ENCODE peak calls at places on chromosome 6, in seven cellular contexts. One of them, this sample, is unnamed. For H3K4me1, the result is how much of the 10 kb centered on the place peaks cover.

GRCh38 chr6:15280023-15280422 is 34.2 kb downstream of the JARID2 start:
- DNase-seq in HCT116: no peak
- DNase-seq in tibial nerve: no peak
- DNase-seq in fibroblast of lung: peak
- DNase-seq in CD4-positive, CD25-positive, alpha-beta regulatory T cell: no peak
- DNase-seq in uterus: no peak
- DNase-seq in hepatocyte: no peak
- DNase-seq in this sample: no peak

GRCh38 chr6:52724406-52725121 is 38.7 kb downstream of the GSTA2 start:
- DNase-seq in HCT116: peak
- DNase-seq in tibial nerve: peak
- DNase-seq in fibroblast of lung: peak
- DNase-seq in CD4-positive, CD25-positive, alpha-beta regulatory T cell: peak
- DNase-seq in uterus: peak
- DNase-seq in hepatocyte: peak
- DNase-seq in this sample: peak

GRCh38 chr6:13422601-13423247 is 64.7 kb downstream of the GFOD1 start:
- DNase-seq in HCT116: no peak
- DNase-seq in tibial nerve: no peak
- DNase-seq in fibroblast of lung: no peak
- DNase-seq in CD4-positive, CD25-positive, alpha-beta regulatory T cell: no peak
- DNase-seq in uterus: no peak
- DNase-seq in hepatocyte: no peak
- DNase-seq in this sample: peak

GRCh38 chr6:152309648-152310047 is 327.5 kb downstream of the SYNE1 start:
- DNase-seq in HCT116: no peak
- DNase-seq in tibial nerve: no peak
- DNase-seq in fibroblast of lung: no peak
- DNase-seq in CD4-positive, CD25-positive, alpha-beta regulatory T cell: peak
- DNase-seq in uterus: no peak
- DNase-seq in hepatocyte: no peak
- DNase-seq in this sample: no peak

GRCh38 chr6:13194852-13195251 is 133.5 kb downstream of the TBC1D7 start:
- DNase-seq in HCT116: peak
- DNase-seq in tibial nerve: peak
- DNase-seq in fibroblast of lung: peak
- DNase-seq in CD4-positive, CD25-positive, alpha-beta regulatory T cell: no peak
- DNase-seq in uterus: peak
- DNase-seq in hepatocyte: peak
- DNase-seq in this sample: peak

GRCh38 chr6:150347845-150348244 is 21.0 kb upstream of the IYD start:
- DNase-seq in HCT116: no peak
- DNase-seq in tibial nerve: no peak
- DNase-seq in fibroblast of lung: no peak
- DNase-seq in CD4-positive, CD25-positive, alpha-beta regulatory T cell: no peak
- DNase-seq in uterus: no peak
- DNase-seq in hepatocyte: no peak
- DNase-seq in this sample: no peak

GRCh38 chr6:3351105-3351676 is 92.4 kb downstream of the PSMG4 start:
- DNase-seq in HCT116: no peak
- DNase-seq in tibial nerve: no peak
- DNase-seq in fibroblast of lung: no peak
- DNase-seq in CD4-positive, CD25-positive, alpha-beta regulatory T cell: no peak
- DNase-seq in uterus: no peak
- DNase-seq in hepatocyte: no peak
- DNase-seq in this sample: no peak

GRCh38 chr6:39416728-39417127 is 94.2 kb upstream of the KCNK16 start:
- DNase-seq in HCT116: no peak
- DNase-seq in tibial nerve: no peak
- DNase-seq in fibroblast of lung: no peak
- DNase-seq in CD4-positive, CD25-positive, alpha-beta regulatory T cell: no peak
- DNase-seq in uterus: no peak
- DNase-seq in hepatocyte: no peak
- DNase-seq in this sample: no peak

GRCh38 chr6:125584468-125584939 is 164.9 kb upstream of the HEY2 start:
- DNase-seq in HCT116: no peak
- DNase-seq in tibial nerve: no peak
- DNase-seq in fibroblast of lung: peak
- DNase-seq in CD4-positive, CD25-positive, alpha-beta regulatory T cell: no peak
- DNase-seq in uterus: no peak
- DNase-seq in hepatocyte: peak
- DNase-seq in this sample: peak

GRCh38 chr6:80638222-80639055 is 532.0 kb downstream of the BCKDHB start:
- DNase-seq in HCT116: peak
- DNase-seq in tibial nerve: peak
- DNase-seq in fibroblast of lung: peak
- DNase-seq in CD4-positive, CD25-positive, alpha-beta regulatory T cell: no peak
- DNase-seq in uterus: no peak
- DNase-seq in hepatocyte: peak
- DNase-seq in this sample: peak

GRCh38 chr6:18491303-18492090 is 104.3 kb downstream of the RNF144B start:
- DNase-seq in HCT116: no peak
- DNase-seq in tibial nerve: no peak
- DNase-seq in fibroblast of lung: no peak
- DNase-seq in CD4-positive, CD25-positive, alpha-beta regulatory T cell: no peak
- DNase-seq in uterus: no peak
- DNase-seq in hepatocyte: no peak
- DNase-seq in this sample: no peak

GRCh38 chr6:101626264-101626663 is 232.8 kb downstream of the GRIK2 start:
- DNase-seq in HCT116: no peak
- DNase-seq in tibial nerve: no peak
- DNase-seq in fibroblast of lung: no peak
- DNase-seq in CD4-positive, CD25-positive, alpha-beta regulatory T cell: no peak
- DNase-seq in uterus: no peak
- DNase-seq in hepatocyte: no peak
- DNase-seq in this sample: peak

GRCh38 chr6:1024587-1024986 is 287.3 kb upstream of the FOXQ1 start:
- DNase-seq in HCT116: no peak
- DNase-seq in tibial nerve: no peak
- DNase-seq in fibroblast of lung: peak
- DNase-seq in CD4-positive, CD25-positive, alpha-beta regulatory T cell: no peak
- DNase-seq in uterus: no peak
- DNase-seq in hepatocyte: peak
- DNase-seq in this sample: no peak

GRCh38 chr6:78530208-78530607 is 337.1 kb upstream of the IRAK1BP1 start:
- DNase-seq in HCT116: no peak
- DNase-seq in tibial nerve: no peak
- DNase-seq in fibroblast of lung: no peak
- DNase-seq in CD4-positive, CD25-positive, alpha-beta regulatory T cell: no peak
- DNase-seq in uterus: no peak
- DNase-seq in hepatocyte: no peak
- DNase-seq in this sample: peak

GRCh38 chr6:52540286-52540902 is 36.5 kb downstream of the TRAM2 start:
- DNase-seq in HCT116: no peak
- DNase-seq in tibial nerve: no peak
- DNase-seq in fibroblast of lung: no peak
- DNase-seq in CD4-positive, CD25-positive, alpha-beta regulatory T cell: no peak
- DNase-seq in uterus: no peak
- DNase-seq in hepatocyte: no peak
- DNase-seq in this sample: no peak

GRCh38 chr6:109434456-109434855 is 6.0 kb downstream of the PPIL6 start:
- DNase-seq in HCT116: no peak
- DNase-seq in tibial nerve: no peak
- DNase-seq in fibroblast of lung: peak
- DNase-seq in CD4-positive, CD25-positive, alpha-beta regulatory T cell: no peak
- DNase-seq in uterus: no peak
- DNase-seq in hepatocyte: no peak
- DNase-seq in this sample: no peak

GRCh38 chr6:141467041-141467440 is 665.7 kb upstream of the GJE1 start:
- DNase-seq in HCT116: no peak
- DNase-seq in tibial nerve: no peak
- DNase-seq in fibroblast of lung: no peak
- DNase-seq in CD4-positive, CD25-positive, alpha-beta regulatory T cell: no peak
- DNase-seq in uterus: no peak
- DNase-seq in hepatocyte: no peak
- DNase-seq in this sample: no peak

DNA sequence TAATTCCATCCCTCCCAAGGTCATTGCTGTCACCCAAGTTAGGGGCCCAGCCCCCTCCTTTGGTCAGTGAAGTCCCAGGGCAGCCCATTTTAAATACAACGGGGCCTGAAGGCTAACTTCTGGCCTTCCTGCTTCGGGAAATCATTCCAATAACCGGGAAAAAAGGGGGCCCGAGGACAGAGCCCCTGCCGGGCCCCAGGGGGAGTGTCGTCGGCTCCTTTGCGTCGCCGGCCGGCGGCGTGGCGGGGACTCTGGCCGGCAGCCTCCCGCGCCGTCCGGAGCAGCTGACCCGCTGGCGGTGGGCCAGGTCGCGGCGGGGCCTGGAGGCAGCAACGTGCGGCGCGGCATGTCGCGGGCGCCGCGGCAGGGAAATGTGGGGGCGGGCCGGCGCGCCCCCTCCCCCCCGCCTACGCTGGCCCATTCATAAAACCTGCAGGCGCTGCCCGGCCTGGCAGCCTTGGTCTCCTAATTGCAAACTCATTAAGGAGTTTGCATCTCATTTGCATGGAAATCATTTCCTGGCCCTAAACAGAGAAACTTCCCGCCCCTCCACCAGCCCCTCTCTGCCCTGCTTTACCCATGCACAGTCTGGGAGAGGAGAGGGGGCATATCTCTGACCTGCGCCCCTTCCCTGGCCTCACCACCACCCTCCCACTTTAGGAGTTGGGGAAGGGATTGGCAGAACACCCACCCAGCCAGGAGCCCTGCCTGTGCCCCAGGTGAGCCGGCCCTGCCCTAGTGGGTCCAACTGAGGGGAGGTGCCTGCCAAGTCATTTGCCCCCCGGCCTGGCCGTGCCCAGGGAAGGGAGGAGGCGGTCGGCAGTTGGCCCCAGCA is 50.7 kb downstream of the MRPL14 start:
- DNase-seq in HCT116: no peak
- DNase-seq in tibial nerve: no peak
- DNase-seq in fibroblast of lung: no peak
- DNase-seq in CD4-positive, CD25-positive, alpha-beta regulatory T cell: no peak
- DNase-seq in uterus: peak
- DNase-seq in hepatocyte: peak
- DNase-seq in this sample: peak
- H3K4me1 ChIP-seq in HCT116: under half
- H3K4me1 ChIP-seq in tibial nerve: under half
- H3K4me1 ChIP-seq in fibroblast of lung: under half
- H3K4me1 ChIP-seq in CD4-positive, CD25-positive, alpha-beta regulatory T cell: under half
- H3K4me1 ChIP-seq in uterus: under half
- H3K4me1 ChIP-seq in hepatocyte: under half
- H3K4me1 ChIP-seq in this sample: under half

GRCh38 chr6:161001421-161001820 is 9.9 kb downstream of the MAP3K4 start:
- DNase-seq in HCT116: no peak
- DNase-seq in tibial nerve: peak
- DNase-seq in fibroblast of lung: no peak
- DNase-seq in CD4-positive, CD25-positive, alpha-beta regulatory T cell: no peak
- DNase-seq in uterus: no peak
- DNase-seq in hepatocyte: no peak
- DNase-seq in this sample: no peak

GRCh38 chr6:161000632-161001031 is 9.1 kb downstream of the MAP3K4 start:
- DNase-seq in HCT116: no peak
- DNase-seq in tibial nerve: no peak
- DNase-seq in fibroblast of lung: no peak
- DNase-seq in CD4-positive, CD25-positive, alpha-beta regulatory T cell: no peak
- DNase-seq in uterus: no peak
- DNase-seq in hepatocyte: no peak
- DNase-seq in this sample: no peak

GRCh38 chr6:160996316-160996715 is 4.7 kb downstream of the MAP3K4 start:
- DNase-seq in HCT116: no peak
- DNase-seq in tibial nerve: no peak
- DNase-seq in fibroblast of lung: no peak
- DNase-seq in CD4-positive, CD25-positive, alpha-beta regulatory T cell: no peak
- DNase-seq in uterus: no peak
- DNase-seq in hepatocyte: no peak
- DNase-seq in this sample: no peak

GRCh38 chr6:160998217-160998616 is 6.6 kb downstream of the MAP3K4 start:
- DNase-seq in HCT116: no peak
- DNase-seq in tibial nerve: no peak
- DNase-seq in fibroblast of lung: no peak
- DNase-seq in CD4-positive, CD25-positive, alpha-beta regulatory T cell: no peak
- DNase-seq in uterus: no peak
- DNase-seq in hepatocyte: no peak
- DNase-seq in this sample: no peak

GRCh38 chr6:160999508-160999907 is 7.9 kb downstream of the MAP3K4 start:
- DNase-seq in HCT116: no peak
- DNase-seq in tibial nerve: no peak
- DNase-seq in fibroblast of lung: no peak
- DNase-seq in CD4-positive, CD25-positive, alpha-beta regulatory T cell: no peak
- DNase-seq in uterus: no peak
- DNase-seq in hepatocyte: no peak
- DNase-seq in this sample: no peak
- H3K4me1 ChIP-seq in HCT116: under half
- H3K4me1 ChIP-seq in tibial nerve: under half
- H3K4me1 ChIP-seq in fibroblast of lung: under half
- H3K4me1 ChIP-seq in CD4-positive, CD25-positive, alpha-beta regulatory T cell: under half
- H3K4me1 ChIP-seq in uterus: under half
- H3K4me1 ChIP-seq in hepatocyte: under half
- H3K4me1 ChIP-seq in this sample: under half

DNA sequence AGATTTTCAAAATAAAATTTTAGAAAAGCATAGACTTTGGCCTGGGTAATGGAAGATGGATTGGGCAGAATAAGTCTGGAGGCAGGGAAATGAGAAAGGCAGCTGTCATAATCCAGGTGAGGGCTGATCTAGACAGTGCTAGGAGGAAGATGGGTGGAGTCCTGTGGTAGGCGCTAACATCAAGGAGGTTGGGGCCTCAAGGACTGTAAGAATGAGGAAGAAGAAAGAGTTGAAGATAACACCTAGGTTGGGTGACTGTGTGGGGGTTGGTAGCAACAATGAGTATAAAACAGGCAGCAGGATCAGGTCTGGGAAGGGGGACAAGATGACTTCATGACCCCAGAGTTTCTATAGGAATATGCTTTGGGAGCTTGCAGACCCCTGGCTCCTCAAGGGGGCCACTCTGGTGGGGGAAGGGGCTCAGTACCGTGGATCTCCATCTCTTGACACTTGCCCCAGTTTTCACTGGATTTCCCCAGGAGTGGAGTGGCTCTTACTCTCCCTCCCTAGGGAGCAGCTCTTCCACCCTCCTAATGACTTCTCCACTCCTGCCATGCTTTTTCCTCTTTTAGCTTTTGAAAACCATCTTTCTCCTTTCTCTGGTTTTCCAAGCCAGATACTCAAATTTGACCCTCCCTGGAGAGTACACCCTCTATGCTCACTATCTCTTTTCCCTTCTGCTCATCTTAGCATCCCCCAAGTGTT is 14.8 kb downstream of the TRIM31 start:
- DNase-seq in HCT116: no peak
- DNase-seq in tibial nerve: no peak
- DNase-seq in fibroblast of lung: no peak
- DNase-seq in CD4-positive, CD25-positive, alpha-beta regulatory T cell: no peak
- DNase-seq in uterus: no peak
- DNase-seq in hepatocyte: peak
- DNase-seq in this sample: no peak
- H3K4me1 ChIP-seq in HCT116: under half
- H3K4me1 ChIP-seq in tibial nerve: under half
- H3K4me1 ChIP-seq in fibroblast of lung: under half
- H3K4me1 ChIP-seq in CD4-positive, CD25-positive, alpha-beta regulatory T cell: under half
- H3K4me1 ChIP-seq in uterus: under half
- H3K4me1 ChIP-seq in hepatocyte: under half
- H3K4me1 ChIP-seq in this sample: under half

DNA sequence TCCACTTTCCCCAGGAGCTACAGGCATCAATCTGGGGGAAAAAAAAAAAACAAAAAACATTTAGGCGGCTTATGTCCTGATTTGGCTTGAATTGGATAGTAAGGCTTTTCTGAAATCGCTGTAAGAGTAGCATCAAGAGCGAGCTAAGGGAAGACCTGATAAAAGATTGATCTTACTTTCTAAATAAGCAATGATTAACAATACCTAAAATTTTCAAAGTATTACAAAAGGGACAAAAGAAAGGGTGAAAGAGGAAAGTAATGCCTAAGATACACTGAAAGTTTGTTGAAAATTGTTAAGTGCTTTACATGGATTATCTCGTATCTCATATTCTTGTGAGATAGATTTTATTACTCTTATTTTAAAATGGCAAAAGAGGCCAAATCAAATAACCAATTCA is 106.5 kb upstream of the PRSS16 start:
- DNase-seq in HCT116: no peak
- DNase-seq in tibial nerve: no peak
- DNase-seq in fibroblast of lung: no peak
- DNase-seq in CD4-positive, CD25-positive, alpha-beta regulatory T cell: no peak
- DNase-seq in uterus: no peak
- DNase-seq in hepatocyte: no peak
- DNase-seq in this sample: no peak
- H3K4me1 ChIP-seq in HCT116: under half
- H3K4me1 ChIP-seq in tibial nerve: under half
- H3K4me1 ChIP-seq in fibroblast of lung: under half
- H3K4me1 ChIP-seq in CD4-positive, CD25-positive, alpha-beta regulatory T cell: half or more
- H3K4me1 ChIP-seq in uterus: under half
- H3K4me1 ChIP-seq in hepatocyte: under half
- H3K4me1 ChIP-seq in this sample: under half